ENCODE peak calls at places on chromosome 16, in ten cellular contexts. One of them, this sample, is unnamed.

GRCh38 chr16:14354561-14355351 is 275.3 kb downstream of the PARN start:
- DNase-seq in stomach: no peak
- DNase-seq in uterus: no peak
- DNase-seq in body of pancreas: no peak
- DNase-seq in GM12891: peak
- DNase-seq in IMR-90: peak
- DNase-seq in heart left ventricle: no peak
- DNase-seq in A549: no peak
- DNase-seq in ovary: no peak
- DNase-seq in gastrocnemius medialis: peak
- DNase-seq in this sample: peak

GRCh38 chr16:83105279-83106077 is 478.7 kb downstream of the CDH13 start:
- DNase-seq in body of pancreas: no peak
- DNase-seq in GM12891: no peak
- DNase-seq in uterus: no peak
- DNase-seq in A549: no peak
- DNase-seq in ovary: no peak
- DNase-seq in heart left ventricle: no peak
- DNase-seq in stomach: no peak
- DNase-seq in gastrocnemius medialis: no peak
- DNase-seq in IMR-90: no peak
- DNase-seq in this sample: no peak

GRCh38 chr16:78895661-78896060 is 704.9 kb downstream of the MAF start:
- DNase-seq in gastrocnemius medialis: no peak
- DNase-seq in heart left ventricle: no peak
- DNase-seq in body of pancreas: no peak
- DNase-seq in GM12891: no peak
- DNase-seq in ovary: no peak
- DNase-seq in stomach: no peak
- DNase-seq in uterus: no peak
- DNase-seq in IMR-90: no peak
- DNase-seq in A549: no peak
- DNase-seq in this sample: no peak

GRCh38 chr16:26645629-26646028 is 421.1 kb upstream of the C16orf82 start:
- DNase-seq in body of pancreas: peak
- DNase-seq in GM12891: no peak
- DNase-seq in heart left ventricle: no peak
- DNase-seq in IMR-90: no peak
- DNase-seq in ovary: no peak
- DNase-seq in A549: no peak
- DNase-seq in stomach: no peak
- DNase-seq in gastrocnemius medialis: no peak
- DNase-seq in uterus: no peak
- DNase-seq in this sample: no peak

GRCh38 chr16:65274576-65274975 is 152.7 kb upstream of the CDH11 start:
- DNase-seq in IMR-90: no peak
- DNase-seq in gastrocnemius medialis: no peak
- DNase-seq in uterus: no peak
- DNase-seq in stomach: no peak
- DNase-seq in heart left ventricle: no peak
- DNase-seq in GM12891: no peak
- DNase-seq in body of pancreas: no peak
- DNase-seq in ovary: no peak
- DNase-seq in A549: no peak
- DNase-seq in this sample: no peak

GRCh38 chr16:25051446-25052160 is 36.4 kb upstream of the ARHGAP17 start:
- DNase-seq in IMR-90: peak
- DNase-seq in heart left ventricle: no peak
- DNase-seq in gastrocnemius medialis: no peak
- DNase-seq in body of pancreas: no peak
- DNase-seq in GM12891: no peak
- DNase-seq in A549: no peak
- DNase-seq in ovary: no peak
- DNase-seq in stomach: no peak
- DNase-seq in uterus: no peak
- DNase-seq in this sample: peak

GRCh38 chr16:83574388-83574787 is 233.4 kb upstream of the HSBP1 start:
- DNase-seq in gastrocnemius medialis: no peak
- DNase-seq in heart left ventricle: no peak
- DNase-seq in uterus: no peak
- DNase-seq in ovary: no peak
- DNase-seq in IMR-90: peak
- DNase-seq in body of pancreas: no peak
- DNase-seq in A549: no peak
- DNase-seq in stomach: no peak
- DNase-seq in GM12891: no peak
- DNase-seq in this sample: no peak

GRCh38 chr16:19419691-19420060 is 2.0 kb downstream of the TMC5 start:
- DNase-seq in body of pancreas: no peak
- DNase-seq in GM12891: no peak
- DNase-seq in A549: peak
- DNase-seq in gastrocnemius medialis: no peak
- DNase-seq in IMR-90: peak
- DNase-seq in stomach: peak
- DNase-seq in heart left ventricle: no peak
- DNase-seq in ovary: no peak
- DNase-seq in uterus: no peak
- DNase-seq in this sample: no peak

GRCh38 chr16:79534143-79534542 is 66.4 kb downstream of the MAF start:
- DNase-seq in IMR-90: no peak
- DNase-seq in stomach: no peak
- DNase-seq in GM12891: no peak
- DNase-seq in A549: no peak
- DNase-seq in body of pancreas: no peak
- DNase-seq in gastrocnemius medialis: no peak
- DNase-seq in heart left ventricle: no peak
- DNase-seq in ovary: no peak
- DNase-seq in uterus: no peak
- DNase-seq in this sample: no peak

GRCh38 chr16:81703177-81704155 is 75.6 kb upstream of the PLCG2 start:
- DNase-seq in heart left ventricle: no peak
- DNase-seq in stomach: no peak
- DNase-seq in body of pancreas: no peak
- DNase-seq in A549: peak
- DNase-seq in GM12891: no peak
- DNase-seq in IMR-90: peak
- DNase-seq in ovary: peak
- DNase-seq in gastrocnemius medialis: no peak
- DNase-seq in uterus: peak
- DNase-seq in this sample: peak
- TF ChIP-seq POLR2A in heart left ventricle: no peak
- TF ChIP-seq POLR2A in stomach: no peak
- TF ChIP-seq POLR2A in body of pancreas: no peak
- TF ChIP-seq POLR2A in A549: no peak
- TF ChIP-seq POLR2A in GM12891: no peak
- TF ChIP-seq POLR2A in IMR-90: no peak
- TF ChIP-seq POLR2A in ovary: no peak
- TF ChIP-seq POLR2A in gastrocnemius medialis: no peak
- TF ChIP-seq POLR2A in uterus: no peak
- TF ChIP-seq POLR2A in this sample: no peak

GRCh38 chr16:3036726-3037315 is at the start of gene BICDL2:
- DNase-seq in A549: no peak
- DNase-seq in body of pancreas: peak
- DNase-seq in GM12891: no peak
- DNase-seq in stomach: peak
- DNase-seq in IMR-90: no peak
- DNase-seq in heart left ventricle: no peak
- DNase-seq in uterus: no peak
- DNase-seq in gastrocnemius medialis: no peak
- DNase-seq in ovary: no peak
- DNase-seq in this sample: no peak

GRCh38 chr16:3035972-3036725 is 595 bp downstream of the BICDL2 start:
- DNase-seq in uterus: no peak
- DNase-seq in ovary: no peak
- DNase-seq in GM12891: no peak
- DNase-seq in IMR-90: no peak
- DNase-seq in stomach: peak
- DNase-seq in body of pancreas: peak
- DNase-seq in gastrocnemius medialis: no peak
- DNase-seq in heart left ventricle: no peak
- DNase-seq in A549: no peak
- DNase-seq in this sample: no peak

GRCh38 chr16:3035289-3035971 is 1.3 kb downstream of the BICDL2 start:
- DNase-seq in heart left ventricle: no peak
- DNase-seq in A549: no peak
- DNase-seq in GM12891: no peak
- DNase-seq in gastrocnemius medialis: no peak
- DNase-seq in uterus: no peak
- DNase-seq in stomach: no peak
- DNase-seq in body of pancreas: peak
- DNase-seq in IMR-90: no peak
- DNase-seq in ovary: no peak
- DNase-seq in this sample: peak

GRCh38 chr16:3038256-3038655 is 1.5 kb upstream of the BICDL2 start:
- DNase-seq in ovary: no peak
- DNase-seq in uterus: no peak
- DNase-seq in stomach: peak
- DNase-seq in heart left ventricle: no peak
- DNase-seq in body of pancreas: peak
- DNase-seq in gastrocnemius medialis: no peak
- DNase-seq in GM12891: no peak
- DNase-seq in IMR-90: no peak
- DNase-seq in A549: no peak
- DNase-seq in this sample: no peak

DNA sequence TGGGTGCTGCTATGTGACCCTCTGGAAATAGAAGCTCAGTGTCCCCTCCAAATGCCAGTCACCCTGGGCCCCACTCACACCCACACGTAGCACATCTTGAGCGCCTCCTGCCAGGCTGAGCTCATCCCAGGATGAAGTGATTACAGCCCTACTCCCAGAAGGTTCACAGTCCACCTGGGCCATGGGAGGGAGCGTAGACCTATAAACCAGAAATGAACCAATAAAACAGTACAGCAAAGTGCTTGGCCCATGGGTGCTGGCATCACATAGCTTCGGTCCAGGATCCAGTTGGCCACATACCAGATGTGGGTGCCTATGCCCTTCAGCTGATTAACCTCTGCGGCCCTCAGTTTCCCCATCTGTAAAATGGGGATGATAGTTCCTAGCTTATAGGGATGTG is 2.2 kb upstream of the BICDL2 start:
- DNase-seq in heart left ventricle: no peak
- DNase-seq in A549: no peak
- DNase-seq in ovary: no peak
- DNase-seq in GM12891: no peak
- DNase-seq in uterus: no peak
- DNase-seq in body of pancreas: no peak
- DNase-seq in IMR-90: no peak
- DNase-seq in gastrocnemius medialis: no peak
- DNase-seq in stomach: no peak
- DNase-seq in this sample: no peak
- TF ChIP-seq POLR2A in heart left ventricle: no peak
- TF ChIP-seq POLR2A in A549: no peak
- TF ChIP-seq POLR2A in ovary: no peak
- TF ChIP-seq POLR2A in GM12891: no peak
- TF ChIP-seq POLR2A in uterus: no peak
- TF ChIP-seq POLR2A in body of pancreas: no peak
- TF ChIP-seq POLR2A in IMR-90: no peak
- TF ChIP-seq POLR2A in gastrocnemius medialis: no peak
- TF ChIP-seq POLR2A in stomach: no peak
- TF ChIP-seq POLR2A in this sample: no peak

DNA sequence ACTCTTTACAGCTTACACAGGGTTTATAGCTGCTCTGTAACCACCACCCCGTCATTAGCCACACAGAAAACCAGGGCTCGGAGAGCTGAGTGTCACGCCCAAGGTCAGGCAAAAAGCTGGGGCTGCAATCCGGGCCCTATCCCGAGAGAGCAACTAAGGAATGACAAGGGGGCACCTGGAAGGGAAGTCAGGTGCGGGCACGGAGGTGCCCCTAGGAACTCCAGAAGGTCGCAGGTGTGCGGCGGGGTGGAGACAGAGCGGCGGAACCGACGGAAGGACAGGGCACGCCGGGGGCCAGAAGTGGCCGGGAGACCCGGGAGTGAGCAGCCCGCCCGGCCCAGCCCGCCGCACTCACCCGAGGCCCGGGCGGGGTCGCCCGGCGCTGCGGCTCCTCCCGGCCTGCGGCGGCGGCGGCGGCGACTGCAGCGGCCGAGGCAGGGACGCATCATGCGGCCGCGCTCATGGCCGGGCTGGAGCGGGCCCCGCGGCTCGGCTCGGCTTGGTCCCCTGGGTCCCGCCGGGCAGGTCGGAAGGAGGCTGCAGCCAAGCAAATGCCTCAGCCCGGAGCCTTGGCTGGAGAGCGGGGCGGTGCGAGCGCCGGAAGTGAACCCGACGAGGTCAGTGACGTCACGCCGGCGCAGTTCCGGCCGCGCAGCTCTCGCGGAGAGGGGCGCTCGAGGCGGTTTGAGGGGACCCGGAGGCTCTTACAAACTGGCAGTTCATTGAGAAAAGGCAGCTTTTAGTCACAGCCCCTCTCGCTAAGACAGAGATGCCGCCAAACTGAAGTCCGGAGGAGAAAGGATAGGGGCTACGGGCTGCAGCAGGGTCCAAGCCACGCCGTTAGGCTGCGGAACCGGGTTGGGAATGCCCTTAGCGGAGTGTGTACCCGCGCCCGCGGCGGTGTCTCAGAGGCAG is at the start of gene ZDHHC7:
- DNase-seq in A549: peak
- DNase-seq in uterus: peak
- DNase-seq in ovary: peak
- DNase-seq in GM12891: peak
- DNase-seq in IMR-90: peak
- DNase-seq in stomach: peak
- DNase-seq in gastrocnemius medialis: peak
- DNase-seq in heart left ventricle: peak
- DNase-seq in body of pancreas: peak
- DNase-seq in this sample: peak
- TF ChIP-seq POLR2A in A549: peak
- TF ChIP-seq POLR2A in uterus: peak
- TF ChIP-seq POLR2A in ovary: peak
- TF ChIP-seq POLR2A in GM12891: peak
- TF ChIP-seq POLR2A in IMR-90: peak
- TF ChIP-seq POLR2A in stomach: peak
- TF ChIP-seq POLR2A in gastrocnemius medialis: peak
- TF ChIP-seq POLR2A in heart left ventricle: peak
- TF ChIP-seq POLR2A in body of pancreas: peak
- TF ChIP-seq POLR2A in this sample: no peak

GRCh38 chr16:1610841-1611653 is 825 bp downstream of the IFT140 start:
- DNase-seq in ovary: no peak
- DNase-seq in A549: no peak
- DNase-seq in GM12891: no peak
- DNase-seq in IMR-90: no peak
- DNase-seq in uterus: no peak
- DNase-seq in heart left ventricle: no peak
- DNase-seq in stomach: no peak
- DNase-seq in body of pancreas: no peak
- DNase-seq in gastrocnemius medialis: no peak
- DNase-seq in this sample: peak
- TF ChIP-seq POLR2A in ovary: no peak
- TF ChIP-seq POLR2A in A549: peak
- TF ChIP-seq POLR2A in GM12891: no peak
- TF ChIP-seq POLR2A in IMR-90: no peak
- TF ChIP-seq POLR2A in uterus: peak
- TF ChIP-seq POLR2A in heart left ventricle: no peak
- TF ChIP-seq POLR2A in stomach: no peak
- TF ChIP-seq POLR2A in body of pancreas: no peak
- TF ChIP-seq POLR2A in gastrocnemius medialis: no peak
- TF ChIP-seq POLR2A in this sample: no peak

This sample was measured in adrenal gland.